ENCODE peak calls at places on chromosomes 4 and X, in five cellular contexts. Q is activated T-cell treated with anti-CD3 and anti-CD28 coated beads, Interleukin-2, amount 50 U/mL, for 4 hours; J is transverse colon; S is KG1; R is heart left ventricle. X is an unnamed sample.

GRCh38 chr4:112213850-112214249 is 17.7 kb upstream of the AP1AR start:
- DNase-seq in R (no peak), J (no peak), Q (no peak), S (no peak), X (no peak)

GRCh38 chr4:165612936-165613335 is 234.1 kb downstream of the CPE start:
- DNase-seq in R (no peak), Q (no peak), J (no peak), S (no peak), X (no peak)

GRCh38 chrX:9352243-9352642 is 112.6 kb upstream of the TBL1X start:
- DNase-seq in R (no peak), S (no peak), J (no peak), Q (no peak), X (no peak)

GRCh38 chr4:141768954-141769353 is 132.6 kb downstream of the IL15 start:
- DNase-seq in S (no peak), R (no peak), Q (no peak), J (no peak), X (peak; percentile 65)

GRCh38 chr4:81039351-81040174 is 9.1 kb downstream of the BMP3 start:
- DNase-seq in S (no peak), J (peak; percentile 22), Q (no peak), R (no peak), X (no peak)

GRCh38 chrX:78595901-78596502 is 63.1 kb downstream of the RTL3 start:
- DNase-seq in R (no peak), J (no peak), S (peak; percentile 9), Q (no peak), X (no peak)

GRCh38 chr4:133151681-133152329 is 2.7 kb downstream of the PCDH10 start:
- DNase-seq in S (no peak), R (no peak), Q (no peak), J (no peak), X (no peak)

GRCh38 chr4:86910820-86911684 is 18.8 kb upstream of the C4orf36 start:
- DNase-seq in R (no peak), S (no peak), J (no peak), Q (no peak), X (no peak)

GRCh38 chr4:7424553-7425111 is 10.1 kb downstream of the PSAPL1 start:
- DNase-seq in J (peak; percentile 1), R (no peak), Q (no peak), S (no peak), X (no peak)

GRCh38 chrX:137051978-137052640 is 18.3 kb upstream of the GPR101 start:
- DNase-seq in Q (peak; percentile 82), J (peak; percentile 61), R (peak; percentile 63), S (no peak), X (peak; percentile 0)

GRCh38 chr4:26268246-26268645 is 52.6 kb upstream of the RBPJ start:
- DNase-seq in R (no peak), J (no peak), Q (no peak), S (no peak), X (no peak)

GRCh38 chr4:134807231-134807745 is 605.7 kb upstream of the PABPC4L start:
- DNase-seq in Q (no peak), R (no peak), S (no peak), J (no peak), X (no peak)

GRCh38 chr4:178395798-178396197 is 953.6 kb upstream of the AGA start:
- DNase-seq in S (no peak), J (no peak), R (no peak), Q (no peak), X (no peak)

X was measured in HFF-Myc.